ENCODE peak calls at places on chromosomes 5 and 9, in four cellular contexts. X is psoas muscle, Z is GM12865, C is fibroblast of mammary gland. Y is an unnamed sample.

GRCh38 chr5:67163863-67164595 is 32.6 kb downstream of the CD180 start:
- DNase-seq in X (peak; percentile 51), Z (no peak), C (no peak), Y (no peak)

GRCh38 chr9:77864096-77864889 is 167.3 kb downstream of the GNAQ start:
- DNase-seq in X (no peak), Z (peak; percentile 51), C (peak; percentile 80), Y (peak; percentile 3)

GRCh38 chr5:39668980-39669379 is 244.2 kb upstream of the DAB2 start:
- DNase-seq in X (no peak), Z (no peak), C (no peak), Y (peak; percentile 14)

GRCh38 chr9:34674440-34674839 is 12.0 kb upstream of the CCL27 start:
- DNase-seq in X (no peak), Z (no peak), C (no peak), Y (no peak)

GRCh38 chr9:36548454-36548853 is 24.2 kb upstream of the MELK start:
- DNase-seq in X (no peak), Z (no peak), C (no peak), Y (no peak)

GRCh38 chr5:43422143-43422542 is 10.0 kb upstream of the CCL28 start:
- DNase-seq in X (no peak), Z (peak; percentile 10), C (peak; percentile 56), Y (no peak)

GRCh38 chr5:178590924-178591423 is 781 bp upstream of the COL23A1 start:
- DNase-seq in X (peak; percentile 64), Z (no peak), C (no peak), Y (no peak)

GRCh38 chr9:130181645-130182044 is 9.4 kb downstream of the NCS1 start:
- DNase-seq in X (no peak), Z (no peak), C (no peak), Y (no peak)

GRCh38 chr5:52725065-52725746 is 62.5 kb upstream of the ITGA1 start:
- DNase-seq in X (no peak), Z (peak; percentile 69), C (no peak), Y (no peak)

GRCh38 chr9:88590558-88591146 is 55.7 kb downstream of the NXNL2 start:
- DNase-seq in X (no peak), Z (no peak), C (no peak), Y (no peak)

GRCh38 chr5:89769975-89770374 is 639.6 kb downstream of the CETN3 start:
- DNase-seq in X (no peak), Z (peak; percentile 2), C (peak; percentile 29), Y (no peak)

GRCh38 chr5:39765381-39765780 is 340.6 kb upstream of the DAB2 start:
- DNase-seq in X (no peak), Z (no peak), C (peak; percentile 64), Y (no peak)

GRCh38 chr9:99690573-99690972 is 131.1 kb upstream of the NR4A3 start:
- DNase-seq in X (peak; percentile 48), Z (peak; percentile 7), C (no peak), Y (no peak)

GRCh38 chr5:72300590-72301339 is 19.3 kb downstream of the MRPS27 start:
- DNase-seq in X (no peak), Z (no peak), C (peak; percentile 73), Y (no peak)

GRCh38 chr5:103582364-103582763 is 19.8 kb upstream of the NUDT12 start:
- DNase-seq in X (no peak), Z (peak; percentile 41), C (peak; percentile 62), Y (peak; percentile 58)

GRCh38 chr5:124643306-124643705 is 103.1 kb downstream of the ZNF608 start:
- DNase-seq in X (no peak), Z (no peak), C (no peak), Y (no peak)

GRCh38 chr5:428754-429452 is 14.1 kb upstream of the EXOC3 start:
- DNase-seq in X (peak; percentile 44), Z (no peak), C (no peak), Y (no peak)

GRCh38 chr5:10442581-10442980 is 902 bp downstream of the ROPN1L start:
- DNase-seq in X (no peak), Z (no peak), C (peak; percentile 59), Y (no peak)

GRCh38 chr9:95031711-95032461 is 285.6 kb downstream of the FANCC start:
- DNase-seq in X (no peak), Z (no peak), C (no peak), Y (no peak)

GRCh38 chr5:160369990-160370712 is at the start of gene C1QTNF2:
- DNase-seq in X (peak; percentile 68), Z (peak; percentile 17), C (peak; percentile 61), Y (no peak)

GRCh38 chr5:180316586-180316985 is 24.7 kb upstream of the MAPK9 start:
- DNase-seq in X (no peak), Z (no peak), C (no peak), Y (no peak)

GRCh38 chr9:68974431-68974830 is 39.5 kb downstream of the PRKACG start:
- DNase-seq in X (no peak), Z (peak; percentile 91), C (no peak), Y (no peak)

GRCh38 chr9:126390923-126391322 is 64.3 kb downstream of the MVB12B start:
- DNase-seq in X (peak; percentile 61), Z (no peak), C (no peak), Y (no peak)

GRCh38 chr9:128304971-128305288 is 17.3 kb downstream of the TRUB2 start:
- DNase-seq in X (no peak), Z (no peak), C (peak; percentile 76), Y (no peak)